ENCODE peak calls at places on chromosomes 7 and 10, in eight cellular contexts. W is GM19239; A is effector CD8-positive, alpha-beta T cell; M is T-cell; O is stimulated activated CD4-positive, alpha-beta T cell treated with anti-CD3 and anti-CD28 coated beads, Interleukin-2, amount 100 ng/mL, for 24 hours; L is endothelial cell of umbilical vein; X is MCF 10A; V is substantia nigra. J is an unnamed sample.

GRCh38 chr10:29533046-29533445 is 101.7 kb downstream of the SVIL start:
- DNase-seq in L (no peak), W (no peak), M (no peak), V (no peak), X (no peak), O (no peak), A (no peak), J (no peak)

GRCh38 chr7:18225067-18225466 is 197.4 kb upstream of the PRPS1L1 start:
- DNase-seq in O (no peak), V (no peak), M (no peak), W (no peak), A (no peak), L (no peak), X (no peak), J (no peak)

GRCh38 chr10:72563327-72563932 is 62.4 kb downstream of the MICU1 start:
- DNase-seq in X (no peak), L (peak), W (peak), V (no peak), A (no peak), O (peak), M (no peak), J (no peak)

GRCh38 chr7:105580022-105580740 is 1.1 kb downstream of the EFCAB10 start:
- DNase-seq in L (peak), A (no peak), O (no peak), M (no peak), V (no peak), W (no peak), X (no peak), J (no peak)

GRCh38 chr7:104980969-104981670 is 32.9 kb upstream of the KMT2E start:
- DNase-seq in O (no peak), V (no peak), X (peak), M (no peak), A (no peak), L (peak), W (peak), J (peak)

GRCh38 chr10:121065330-121065729 is 214.2 kb downstream of the WDR11 start:
- DNase-seq in V (no peak), O (no peak), A (no peak), X (no peak), L (no peak), W (peak), M (no peak), J (no peak)

GRCh38 chr10:49318028-49318427 is 19.1 kb downstream of the C10orf71 start:
- DNase-seq in O (no peak), L (no peak), W (no peak), X (no peak), M (no peak), V (no peak), A (no peak), J (no peak)

GRCh38 chr7:151460474-151460855 is 20.5 kb upstream of the CRYGN start:
- DNase-seq in X (no peak), W (no peak), V (no peak), M (no peak), A (no peak), O (no peak), L (no peak), J (no peak)

GRCh38 chr10:101588879-101589278 is 758 bp downstream of the DPCD start:
- DNase-seq in V (no peak), M (no peak), A (no peak), W (no peak), X (no peak), L (peak), O (no peak), J (peak)

GRCh38 chr7:133550811-133551210 is 297.9 kb downstream of the EXOC4 start:
- DNase-seq in O (no peak), X (no peak), M (no peak), A (no peak), L (no peak), W (no peak), V (no peak), J (no peak)

GRCh38 chr7:100546868-100547800 is 8.1 kb downstream of the AGFG2 start:
- DNase-seq in W (no peak), M (no peak), V (no peak), O (no peak), X (no peak), L (peak), A (no peak), J (no peak)

GRCh38 chr10:119933179-119933578 is 40.6 kb downstream of the SEC23IP start:
- DNase-seq in X (peak), V (no peak), W (no peak), L (peak), A (no peak), O (no peak), M (no peak), J (peak)

GRCh38 chr10:2279666-2280065 is 542.3 kb upstream of the ADARB2 start:
- DNase-seq in V (no peak), A (no peak), O (no peak), L (no peak), W (no peak), M (no peak), X (no peak), J (no peak)

GRCh38 chr7:51038573-51038972 is 255.9 kb upstream of the GRB10 start:
- DNase-seq in L (no peak), V (no peak), A (no peak), X (no peak), M (no peak), O (no peak), W (no peak), J (no peak)

GRCh38 chr10:91598211-91598981 is 34.5 kb downstream of the PPP1R3C start:
- DNase-seq in A (no peak), M (no peak), X (peak), V (no peak), L (peak), W (no peak), O (no peak), J (no peak)

GRCh38 chr10:132468201-132468600 is 69.4 kb upstream of the INPP5A start:
- DNase-seq in M (no peak), X (no peak), O (no peak), L (no peak), V (no peak), W (no peak), A (no peak), J (no peak)

GRCh38 chr10:94232711-94233383 is 129.9 kb downstream of the NOC3L start:
- DNase-seq in X (no peak), O (no peak), A (no peak), V (no peak), L (no peak), W (no peak), M (no peak), J (no peak)

GRCh38 chr7:112103246-112103645 is 103.0 kb downstream of the DOCK4 start:
- DNase-seq in O (no peak), A (no peak), X (peak), V (no peak), L (peak), W (no peak), M (no peak), J (no peak)

GRCh38 chr10:125997586-125997985 is 101.2 kb downstream of the FANK1 start:
- DNase-seq in L (no peak), M (no peak), O (no peak), V (no peak), A (no peak), X (no peak), W (no peak), J (no peak)

GRCh38 chr10:81403451-81403850 is 471.5 kb upstream of the NRG3 start:
- DNase-seq in W (no peak), X (no peak), A (no peak), O (no peak), V (no peak), M (no peak), L (no peak), J (no peak)

GRCh38 chr7:131741446-131741845 is 185.0 kb upstream of the PODXL start:
- DNase-seq in X (no peak), O (no peak), W (no peak), V (no peak), A (no peak), M (no peak), L (no peak), J (no peak)

GRCh38 chr7:99833289-99833877 is 5.6 kb downstream of the CYP3A43 start:
- DNase-seq in O (no peak), L (peak), W (no peak), X (no peak), V (no peak), M (no peak), A (no peak), J (no peak)

GRCh38 chr7:44838751-44839150 is 9.1 kb downstream of the H2AZ2 start:
- DNase-seq in M (no peak), L (no peak), W (no peak), O (no peak), A (no peak), V (no peak), X (no peak), J (no peak)

GRCh38 chr7:131190146-131190545 is 137.5 kb upstream of the MKLN1 start:
- DNase-seq in O (no peak), X (no peak), M (no peak), A (no peak), L (no peak), V (no peak), W (no peak), J (no peak)

GRCh38 chr10:509361-510102 is 179.9 kb downstream of the DIP2C start:
- DNase-seq in M (no peak), A (no peak), L (no peak), W (no peak), X (no peak), O (no peak), V (no peak), J (no peak)